ENCODE peak calls at places on chromosome 1, in nine cellular contexts. V, W, C, F, N, O, B, R and A are unnamed samples.

GRCh38 chr1:210342986-210343780 is 14.5 kb downstream of the HHAT start:
- DNase-seq in N (no peak), B (peak; percentile 69), R (no peak), F (no peak), V (peak; percentile 7), C (no peak), W (no peak), O (no peak), A (peak; percentile 68)

GRCh38 chr1:164614316-164614715 is 55.3 kb downstream of the PBX1 start:
- DNase-seq in W (no peak), V (no peak), C (no peak), N (no peak), B (no peak), O (peak; percentile 87), R (no peak), F (no peak), A (no peak)

GRCh38 chr1:151340870-151341754 is 5.9 kb downstream of the RFX5 start:
- DNase-seq in B (peak; percentile 89), R (peak; percentile 76), C (peak; percentile 75), W (peak; percentile 93), V (peak; percentile 93), O (peak; percentile 89), F (peak; percentile 98), N (peak; percentile 91), A (peak; percentile 93)

GRCh38 chr1:228989992-228990827 is 254.9 kb downstream of the RHOU start:
- DNase-seq in R (no peak), C (no peak), B (no peak), F (no peak), N (peak; percentile 26), O (no peak), V (no peak), W (no peak), A (no peak)

GRCh38 chr1:67647036-67647798 is 37.8 kb upstream of the GADD45A start:
- DNase-seq in O (no peak), R (no peak), V (peak; percentile 19), C (no peak), W (peak; percentile 88), F (no peak), B (no peak), N (peak; percentile 40), A (no peak)

GRCh38 chr1:245707941-245708340 is 553.2 kb downstream of the KIF26B start:
- DNase-seq in W (no peak), F (no peak), V (no peak), R (no peak), B (no peak), O (no peak), N (no peak), C (no peak), A (no peak)

GRCh38 chr1:17198476-17199258 is 6.3 kb upstream of the PADI1 start:
- DNase-seq in N (no peak), C (no peak), O (no peak), V (no peak), W (no peak), F (no peak), B (no peak), R (no peak), A (no peak)

GRCh38 chr1:78440381-78440793 is 50.4 kb upstream of the PTGFR start:
- DNase-seq in F (no peak), N (no peak), O (no peak), C (no peak), B (no peak), V (peak; percentile 82), W (peak; percentile 80), R (no peak), A (no peak)

GRCh38 chr1:58968360-58968952 is 184.6 kb upstream of the JUN start:
- DNase-seq in W (no peak), N (peak; percentile 57), C (no peak), O (peak; percentile 94), R (no peak), V (peak; percentile 76), F (no peak), B (peak; percentile 90), A (no peak)

GRCh38 chr1:183030053-183030452 is 6.8 kb downstream of the LAMC1 start:
- DNase-seq in V (peak; percentile 76), N (peak; percentile 48), O (no peak), R (peak; percentile 73), F (no peak), B (no peak), W (peak; percentile 71), C (no peak), A (no peak)
- H4K20me1 ChIP-seq in V (peaks cover 6% of the 10 kb centered on the region), N (peaks cover 13% of the 10 kb centered on the region), O (no peaks in the 10 kb centered on the region), R (peaks cover 3% of the 10 kb centered on the region), F (peaks cover 32% of the 10 kb centered on the region), B (peaks cover 24% of the 10 kb centered on the region), W (peaks cover 3% of the 10 kb centered on the region), C (no peaks in the 10 kb centered on the region), A (no peaks in the 10 kb centered on the region)

GRCh38 chr1:224933584-224933983 is 4.1 kb downstream of the DNAH14 start:
- DNase-seq in W (no peak), F (no peak), R (no peak), C (no peak), V (no peak), B (no peak), O (no peak), N (no peak), A (no peak)

GRCh38 chr1:224932607-224933249 is 3.3 kb downstream of the DNAH14 start:
- DNase-seq in R (no peak), C (no peak), F (no peak), V (no peak), N (no peak), B (no peak), W (no peak), O (no peak), A (no peak)

GRCh38 chr1:224931605-224932004 is 2.1 kb downstream of the DNAH14 start:
- DNase-seq in B (no peak), W (no peak), V (no peak), N (no peak), O (no peak), C (no peak), F (no peak), R (no peak), A (no peak)

GRCh38 chr1:224929335-224930237 is at the start of gene DNAH14:
- DNase-seq in F (peak; percentile 90), W (peak; percentile 94), N (peak; percentile 92), V (peak; percentile 88), B (no peak), O (peak; percentile 68), R (peak; percentile 77), C (peak; percentile 83), A (no peak)

GRCh38 chr1:224928906-224929305 is 569 bp upstream of the DNAH14 start:
- DNase-seq in B (no peak), V (no peak), R (no peak), W (no peak), N (no peak), F (no peak), C (no peak), O (no peak), A (no peak)
- H2AFZ ChIP-seq in B (no peak overlapping the region), V (peak overlapping the region; percentile 87), R (peak overlapping the region; percentile 92), W (peak overlapping the region; percentile 97), N (peak overlapping the region; percentile 92), F (peak overlapping the region; percentile 78), C (peak overlapping the region; percentile 50), O (peak overlapping the region; percentile 47), A (no peak overlapping the region)

DNA sequence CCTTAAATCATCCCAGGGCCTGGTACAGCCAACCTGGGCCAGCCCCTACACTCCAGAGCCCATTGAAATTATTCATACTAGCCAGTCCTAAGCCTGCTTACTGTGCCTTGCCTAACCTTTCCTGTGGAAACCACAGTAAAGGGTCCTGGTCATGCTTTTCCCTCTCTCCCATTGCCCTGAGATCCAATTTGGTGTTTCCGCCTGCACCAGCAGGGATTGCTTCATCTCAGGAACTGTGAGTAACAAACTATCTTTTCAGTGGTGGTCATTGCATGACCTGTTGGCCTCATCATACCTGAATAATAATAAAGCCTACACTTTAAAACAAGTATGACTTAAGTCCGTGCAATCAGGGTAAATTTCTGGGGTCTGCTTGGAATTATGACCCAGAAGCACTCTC is 18.7 kb upstream of the GALNT2 start:
- DNase-seq in O (no peak), N (no peak), V (no peak), F (no peak), C (no peak), B (no peak), R (no peak), W (no peak), A (no peak)
- H3K9me2 ChIP-seq in O (no peaks in the 10 kb centered on the region), N (no peaks in the 10 kb centered on the region), V (no peaks in the 10 kb centered on the region), F (no peaks in the 10 kb centered on the region), C (no peaks in the 10 kb centered on the region), B (no peaks in the 10 kb centered on the region), R (no peaks in the 10 kb centered on the region), W (peaks cover 6% of the 10 kb centered on the region), A (no peaks in the 10 kb centered on the region)

GRCh38 chr1:6198646-6199297 is 623 bp downstream of the RPL22 start:
- DNase-seq in O (peak; percentile 41), F (no peak), V (peak; percentile 64), R (no peak), N (no peak), W (no peak), B (peak; percentile 41), C (no peak), A (peak; percentile 74)

GRCh38 chr1:6199298-6200187 is at the start of gene RPL22:
- DNase-seq in O (peak; percentile 99), F (peak; percentile 100), R (peak; percentile 92), N (peak; percentile 99), B (peak; percentile 100), C (peak; percentile 98), V (peak; percentile 100), W (peak; percentile 100), A (peak; percentile 100)

GRCh38 chr1:6200188-6200809 is 904 bp upstream of the RPL22 start:
- DNase-seq in R (no peak), B (peak; percentile 21), N (no peak), V (no peak), C (no peak), O (no peak), F (no peak), W (no peak), A (no peak)

GRCh38 chr1:6202256-6202655 is 2.9 kb upstream of the RPL22 start:
- DNase-seq in N (no peak), R (no peak), B (no peak), O (no peak), C (no peak), V (no peak), W (no peak), F (no peak), A (no peak)

GRCh38 chr1:6197746-6198427 is 1.5 kb downstream of the RPL22 start:
- DNase-seq in V (peak; percentile 35), R (no peak), B (no peak), N (no peak), O (no peak), W (no peak), F (no peak), C (no peak), A (no peak)
- H4K20me1 ChIP-seq in V (peaks cover 11% of the 10 kb centered on the region), R (peaks cover 35% of the 10 kb centered on the region), B (peaks cover 24% of the 10 kb centered on the region), N (peaks cover 41% of the 10 kb centered on the region), O (peaks cover 13% of the 10 kb centered on the region), W (peaks cover 41% of the 10 kb centered on the region), F (peaks cover 52% of the 10 kb centered on the region), C (peaks cover 7% of the 10 kb centered on the region), A (peaks cover 33% of the 10 kb centered on the region)